ENCODE peak calls at places on chromosomes 2 and 18, in five cellular contexts. V is PC-9, H is mesenchymal stem cell, L is GM23338, S is astrocyte. I is an unnamed sample.

GRCh38 chr2:84965192-84965516 is 5.8 kb upstream of the KCMF1 start:
- DNase-seq in L (no peak), S (no peak), H (no peak), V (no peak), I (no peak)

GRCh38 chr2:39728941-39729351 is 50.1 kb downstream of the THUMPD2 start:
- DNase-seq in H (peak; percentile 45), V (peak; percentile 31), S (peak; percentile 65), L (peak; percentile 75), I (no peak)

GRCh38 chr2:128263902-128264331 is 54.8 kb downstream of the HS6ST1 start:
- DNase-seq in V (no peak), S (no peak), H (no peak), L (no peak), I (peak; percentile 45)

GRCh38 chr18:49839012-49839411 is 25.7 kb upstream of the ACAA2 start:
- DNase-seq in S (peak; percentile 79), L (no peak), V (peak; percentile 42), H (no peak), I (no peak)

GRCh38 chr2:105180491-105180972 is 61.0 kb upstream of the GPR45 start:
- DNase-seq in S (no peak), L (no peak), V (no peak), H (no peak), I (no peak)

GRCh38 chr2:242064364-242065250 is 195.1 kb downstream of the RTP5 start:
- DNase-seq in H (no peak), L (no peak), S (no peak), V (no peak), I (peak; percentile 73)

GRCh38 chr2:95106081-95106480 is 15.5 kb downstream of the MRPS5 start:
- DNase-seq in S (no peak), H (no peak), V (no peak), L (no peak), I (no peak)

GRCh38 chr2:14557111-14557510 is 75.4 kb upstream of the LRATD1 start:
- DNase-seq in S (no peak), V (no peak), L (no peak), H (no peak), I (no peak)

GRCh38 chr2:43109261-43109743 is 117.1 kb downstream of the ZFP36L2 start:
- DNase-seq in S (no peak), L (no peak), V (no peak), H (no peak), I (no peak)

GRCh38 chr2:73243884-73244570 is 9.9 kb downstream of the CCT7 start:
- DNase-seq in H (peak; percentile 7), V (peak; percentile 86), L (no peak), S (peak; percentile 71), I (no peak)

GRCh38 chr2:7014201-7014640 is 97.0 kb downstream of the RNF144A start:
- DNase-seq in H (peak; percentile 52), S (peak; percentile 75), V (no peak), L (peak; percentile 54), I (no peak)

GRCh38 chr18:32469691-32470131 is 971 bp downstream of the GAREM1 start:
- DNase-seq in L (no peak), V (no peak), H (peak; percentile 52), S (peak; percentile 2), I (peak; percentile 77)

GRCh38 chr2:14420851-14421250 is 211.7 kb upstream of the LRATD1 start:
- DNase-seq in H (no peak), V (no peak), L (no peak), S (peak; percentile 37), I (no peak)

GRCh38 chr2:109736177-109736827 is 57.8 kb upstream of the RGPD5 start:
- DNase-seq in V (peak; percentile 55), H (peak; percentile 74), L (peak; percentile 53), S (peak; percentile 34), I (peak; percentile 78)

GRCh38 chr2:154912215-154912614 is 213.7 kb downstream of the KCNJ3 start:
- DNase-seq in S (no peak), H (no peak), L (peak; percentile 8), V (no peak), I (no peak)

GRCh38 chr2:83369601-83370418 is 1089.3 kb downstream of the SUCLG1 start:
- DNase-seq in S (no peak), L (no peak), H (no peak), V (no peak), I (no peak)

GRCh38 chr18:74567805-74568204 is 29.9 kb upstream of the ZNF407 start:
- DNase-seq in V (no peak), L (peak; percentile 24), H (no peak), S (no peak), I (no peak)

GRCh38 chr18:34787931-34788532 is 77.9 kb downstream of the DTNA start:
- DNase-seq in H (peak; percentile 62), L (peak; percentile 83), S (peak; percentile 25), V (no peak), I (peak; percentile 74)

GRCh38 chr2:175054340-175054739 is 49.2 kb upstream of the CHN1 start:
- DNase-seq in L (no peak), H (no peak), V (no peak), S (no peak), I (no peak)

GRCh38 chr18:13180614-13181375 is 37.8 kb upstream of the LDLRAD4 start:
- DNase-seq in S (no peak), H (no peak), L (no peak), V (no peak), I (no peak)

GRCh38 chr2:164917296-164917903 is 37.9 kb downstream of the SLC38A11 start:
- DNase-seq in S (no peak), H (peak; percentile 34), L (peak; percentile 59), V (peak; percentile 26), I (no peak)

GRCh38 chr2:23135481-23136100 is 249.4 kb upstream of the KLHL29 start:
- DNase-seq in H (no peak), L (peak; percentile 41), V (no peak), S (no peak), I (no peak)

GRCh38 chr2:100882645-100883613 is 63.0 kb downstream of the NPAS2 start:
- DNase-seq in L (no peak), H (no peak), V (peak; percentile 84), S (peak; percentile 66), I (no peak)

GRCh38 chr2:64479259-64480198 is 25.6 kb downstream of the LGALSL start:
- DNase-seq in L (no peak), S (no peak), H (peak; percentile 10), V (no peak), I (no peak)

GRCh38 chr2:174682578-174683391 is 81.5 kb downstream of the CHRNA1 start:
- DNase-seq in L (peak; percentile 82), H (peak; percentile 70), V (no peak), S (no peak), I (peak; percentile 98)

GRCh38 chr2:174586418-174586817 is 11.2 kb downstream of the WIPF1 start:
- DNase-seq in V (no peak), H (no peak), L (peak; percentile 21), S (no peak), I (no peak)

GRCh38 chr2:190649798-190650390 is 1.0 kb downstream of the NAB1 start:
- DNase-seq in S (no peak), H (peak; percentile 62), V (no peak), L (peak; percentile 21), I (peak; percentile 92)

GRCh38 chr2:193518061-193518817 is 1323.5 kb upstream of the TMEFF2 start:
- DNase-seq in L (peak; percentile 12), H (peak; percentile 30), V (no peak), S (peak; percentile 92), I (peak; percentile 31)

DNA sequence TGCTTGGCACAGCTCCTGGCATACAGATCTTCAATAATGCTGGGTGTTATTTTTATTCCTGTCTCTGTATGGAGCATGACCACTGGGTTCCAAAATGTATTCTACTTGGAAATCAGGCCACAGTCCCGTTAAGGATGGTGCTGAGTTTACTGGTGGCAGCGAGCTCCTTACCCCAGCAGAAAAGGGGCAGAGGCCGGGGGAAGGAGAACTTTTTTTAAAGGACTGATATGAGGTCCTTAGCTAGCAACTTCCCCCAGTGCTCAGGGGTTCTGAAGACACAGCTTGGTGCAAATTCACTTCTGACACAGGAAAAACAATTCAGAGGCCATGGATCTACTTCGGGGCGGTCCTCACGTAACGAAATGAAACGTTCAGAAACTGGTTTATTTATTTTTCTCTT is 922 bp downstream of the RDH14 start:
- DNase-seq in S (no peak), V (peak; percentile 8), L (no peak), H (no peak), I (peak; percentile 29)
- H2AFZ ChIP-seq in S (peak overlapping the region; percentile 97), V (peak overlapping the region; percentile 92), L (peak overlapping the region; percentile 77), H (peak overlapping the region; percentile 95), I (peak overlapping the region; percentile 91)

DNA sequence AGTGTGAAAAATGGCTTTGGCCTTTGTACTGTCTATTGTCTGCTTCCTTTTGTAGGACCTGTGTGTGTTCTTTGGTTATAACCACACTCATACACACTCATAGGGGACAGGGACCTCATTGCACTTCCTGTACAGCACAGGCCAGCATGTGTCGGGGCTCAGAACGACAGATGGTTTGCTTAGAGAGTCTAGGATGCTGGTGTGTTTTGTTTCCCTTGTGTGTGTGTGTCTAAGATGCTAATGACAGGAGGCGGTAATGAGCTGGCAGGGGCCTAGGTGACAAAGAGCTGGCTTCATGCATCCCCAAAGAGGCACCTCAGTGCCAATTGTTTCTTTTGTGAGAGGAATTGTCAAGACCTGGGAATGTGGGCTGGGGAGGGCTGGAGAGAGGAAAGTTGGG is 66.6 kb downstream of the CELF4 start:
- DNase-seq in L (no peak), H (no peak), V (no peak), S (no peak), I (no peak)
- H3K27me3 ChIP-seq in L (no peaks in the 10 kb centered on the region), H (peaks cover 58% of the 10 kb centered on the region), V (peaks cover 34% of the 10 kb centered on the region), S (no peaks in the 10 kb centered on the region), I (peaks cover 5% of the 10 kb centered on the region)

GRCh38 chr2:189548686-189549439 is 31.7 kb downstream of the SLC40A1 start:
- DNase-seq in S (no peak), L (no peak), H (peak; percentile 39), V (no peak), I (no peak)

GRCh38 chr2:189551808-189552207 is 28.8 kb downstream of the SLC40A1 start:
- DNase-seq in S (no peak), H (no peak), V (no peak), L (no peak), I (no peak)

GRCh38 chr2:189552991-189553404 is 27.6 kb downstream of the SLC40A1 start:
- DNase-seq in S (no peak), V (no peak), L (no peak), H (no peak), I (peak; percentile 43)

GRCh38 chr2:189552334-189552990 is 28.1 kb downstream of the SLC40A1 start:
- DNase-seq in S (peak; percentile 49), L (no peak), H (no peak), V (no peak), I (no peak)

DNA sequence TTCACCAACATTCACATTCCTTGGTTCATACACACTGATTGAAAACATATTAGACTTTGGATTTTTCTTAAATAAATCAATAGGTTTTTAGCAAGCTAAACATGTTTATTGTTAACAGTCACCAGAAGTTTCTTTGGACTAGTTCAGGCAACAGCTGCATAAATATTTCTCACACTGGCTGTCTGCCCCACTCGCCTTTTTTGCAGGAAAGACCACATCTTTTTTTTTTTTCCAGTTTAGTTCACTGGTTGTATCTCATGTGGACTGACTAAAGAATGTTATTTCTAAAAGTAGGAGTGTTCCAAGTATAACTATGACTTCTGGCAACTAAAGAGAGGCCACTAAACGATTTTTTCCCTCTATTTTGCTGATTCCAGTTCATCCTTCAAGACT is 31.1 kb downstream of the SLC40A1 start:
- DNase-seq in H (no peak), S (peak; percentile 61), L (no peak), V (no peak), I (no peak)
- H2AFZ ChIP-seq in H (no peak overlapping the region), S (no peak overlapping the region), L (peak overlapping the region; percentile 69), V (no peak overlapping the region), I (peak overlapping the region; percentile 61)

DNA sequence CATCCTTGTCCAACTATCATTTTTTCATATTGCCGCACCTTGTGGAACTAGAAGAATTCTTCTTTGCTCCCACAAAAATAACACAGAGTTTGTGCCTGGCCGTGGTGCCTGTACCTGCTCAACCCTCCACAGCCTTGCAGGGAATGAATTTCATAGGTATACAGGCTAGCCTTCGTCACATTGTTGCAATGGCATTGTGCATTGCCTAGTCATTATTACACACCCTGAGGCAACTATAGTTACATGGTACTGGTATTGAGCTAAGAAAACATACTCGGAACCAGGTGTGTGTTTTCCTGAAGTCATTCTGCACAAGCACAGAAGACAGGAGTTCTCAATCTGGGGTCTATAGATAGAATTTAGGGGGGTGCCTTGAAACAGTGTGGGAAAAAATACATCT is 188.0 kb upstream of the CTAGE1 start:
- DNase-seq in H (no peak), V (no peak), L (no peak), S (no peak), I (no peak)
- H3K27me3 ChIP-seq in H (no peaks in the 10 kb centered on the region), V (no peaks in the 10 kb centered on the region), L (no peaks in the 10 kb centered on the region), S (no peaks in the 10 kb centered on the region), I (no peaks in the 10 kb centered on the region)

I was measured in osteoblast.